ENCODE peak calls at places on chromosomes 12 and 14, in eight cellular contexts. One of them, this sample, is unnamed.
A peak's percentile ranks its signal among the peaks of the same experiment; 100 is the strongest.

GRCh38 chr14:86646688-86647687 is 1117.0 kb downstream of the FLRT2 start:
- DNase-seq in RWPE1: no peak
- DNase-seq in A673: peak; percentile 23
- DNase-seq in body of pancreas: no peak
- DNase-seq in tibial artery: no peak
- DNase-seq in upper lobe of left lung: no peak
- DNase-seq in hepatocyte: no peak
- DNase-seq in breast epithelium: no peak
- DNase-seq in this sample: no peak

GRCh38 chr12:42679402-42679801 is 89.9 kb upstream of the PRICKLE1 start:
- DNase-seq in A673: no peak
- DNase-seq in body of pancreas: no peak
- DNase-seq in breast epithelium: no peak
- DNase-seq in upper lobe of left lung: no peak
- DNase-seq in tibial artery: no peak
- DNase-seq in RWPE1: no peak
- DNase-seq in hepatocyte: peak; percentile 19
- DNase-seq in this sample: no peak

GRCh38 chr12:51139292-51139844 is 33.6 kb downstream of the TFCP2 start:
- DNase-seq in upper lobe of left lung: no peak
- DNase-seq in breast epithelium: no peak
- DNase-seq in hepatocyte: no peak
- DNase-seq in A673: no peak
- DNase-seq in body of pancreas: no peak
- DNase-seq in RWPE1: no peak
- DNase-seq in tibial artery: no peak
- DNase-seq in this sample: no peak

GRCh38 chr14:54881761-54882401 is 20.7 kb downstream of the GCH1 start:
- DNase-seq in breast epithelium: no peak
- DNase-seq in A673: no peak
- DNase-seq in RWPE1: peak; percentile 39
- DNase-seq in tibial artery: no peak
- DNase-seq in upper lobe of left lung: no peak
- DNase-seq in body of pancreas: no peak
- DNase-seq in hepatocyte: no peak
- DNase-seq in this sample: no peak

GRCh38 chr14:101250336-101250947 is 310.9 kb upstream of the DIO3 start:
- DNase-seq in upper lobe of left lung: peak; percentile 50
- DNase-seq in breast epithelium: no peak
- DNase-seq in body of pancreas: no peak
- DNase-seq in tibial artery: no peak
- DNase-seq in hepatocyte: no peak
- DNase-seq in RWPE1: no peak
- DNase-seq in A673: no peak
- DNase-seq in this sample: no peak

GRCh38 chr12:91931110-91931509 is 214.5 kb downstream of the BTG1 start:
- DNase-seq in body of pancreas: peak; percentile 76
- DNase-seq in breast epithelium: no peak
- DNase-seq in A673: no peak
- DNase-seq in hepatocyte: peak; percentile 8
- DNase-seq in upper lobe of left lung: no peak
- DNase-seq in RWPE1: peak; percentile 34
- DNase-seq in tibial artery: peak; percentile 31
- DNase-seq in this sample: no peak

GRCh38 chr14:70698288-70698687 is 56.6 kb downstream of the TTC9 start:
- DNase-seq in body of pancreas: no peak
- DNase-seq in upper lobe of left lung: no peak
- DNase-seq in tibial artery: no peak
- DNase-seq in RWPE1: peak; percentile 59
- DNase-seq in A673: no peak
- DNase-seq in breast epithelium: no peak
- DNase-seq in hepatocyte: peak; percentile 41
- DNase-seq in this sample: no peak

GRCh38 chr12:29782821-29783772 is 645 bp downstream of the TMTC1 start:
- DNase-seq in hepatocyte: peak; percentile 44
- DNase-seq in upper lobe of left lung: peak; percentile 89
- DNase-seq in RWPE1: peak; percentile 1
- DNase-seq in tibial artery: peak; percentile 32
- DNase-seq in A673: peak; percentile 25
- DNase-seq in body of pancreas: peak; percentile 20
- DNase-seq in breast epithelium: peak; percentile 53
- DNase-seq in this sample: no peak

GRCh38 chr14:54360667-54361066 is 36.1 kb upstream of the CDKN3 start:
- DNase-seq in body of pancreas: no peak
- DNase-seq in tibial artery: no peak
- DNase-seq in RWPE1: no peak
- DNase-seq in breast epithelium: no peak
- DNase-seq in A673: no peak
- DNase-seq in hepatocyte: no peak
- DNase-seq in upper lobe of left lung: no peak
- DNase-seq in this sample: no peak

GRCh38 chr14:38342803-38343202 is 86.9 kb upstream of the CLEC14A start:
- DNase-seq in tibial artery: no peak
- DNase-seq in upper lobe of left lung: no peak
- DNase-seq in breast epithelium: no peak
- DNase-seq in A673: no peak
- DNase-seq in hepatocyte: no peak
- DNase-seq in RWPE1: no peak
- DNase-seq in body of pancreas: no peak
- DNase-seq in this sample: no peak

GRCh38 chr14:60974070-60974469 is 6.8 kb downstream of the TRMT5 start:
- DNase-seq in tibial artery: no peak
- DNase-seq in breast epithelium: no peak
- DNase-seq in hepatocyte: no peak
- DNase-seq in upper lobe of left lung: no peak
- DNase-seq in RWPE1: no peak
- DNase-seq in A673: no peak
- DNase-seq in body of pancreas: no peak
- DNase-seq in this sample: no peak

GRCh38 chr14:99996951-99997571 is 68.2 kb upstream of the EVL start:
- DNase-seq in tibial artery: no peak
- DNase-seq in hepatocyte: no peak
- DNase-seq in breast epithelium: no peak
- DNase-seq in RWPE1: peak; percentile 51
- DNase-seq in body of pancreas: no peak
- DNase-seq in A673: no peak
- DNase-seq in upper lobe of left lung: no peak
- DNase-seq in this sample: no peak

GRCh38 chr12:100820314-100820713 is 25.7 kb downstream of the ANO4 start:
- DNase-seq in breast epithelium: no peak
- DNase-seq in A673: no peak
- DNase-seq in RWPE1: no peak
- DNase-seq in hepatocyte: no peak
- DNase-seq in tibial artery: no peak
- DNase-seq in body of pancreas: no peak
- DNase-seq in upper lobe of left lung: no peak
- DNase-seq in this sample: no peak

GRCh38 chr12:111192657-111193056 is 176.2 kb downstream of the PHETA1 start:
- DNase-seq in A673: no peak
- DNase-seq in body of pancreas: no peak
- DNase-seq in breast epithelium: no peak
- DNase-seq in hepatocyte: no peak
- DNase-seq in upper lobe of left lung: no peak
- DNase-seq in RWPE1: no peak
- DNase-seq in tibial artery: no peak
- DNase-seq in this sample: no peak

GRCh38 chr12:18457362-18457761 is 196.0 kb downstream of the PIK3C2G start:
- DNase-seq in RWPE1: no peak
- DNase-seq in upper lobe of left lung: no peak
- DNase-seq in hepatocyte: no peak
- DNase-seq in body of pancreas: no peak
- DNase-seq in tibial artery: no peak
- DNase-seq in breast epithelium: no peak
- DNase-seq in A673: no peak
- DNase-seq in this sample: no peak

GRCh38 chr12:49198431-49199155 is 9.7 kb upstream of the TUBA1A start:
- DNase-seq in body of pancreas: no peak
- DNase-seq in hepatocyte: no peak
- DNase-seq in breast epithelium: no peak
- DNase-seq in upper lobe of left lung: no peak
- DNase-seq in tibial artery: no peak
- DNase-seq in RWPE1: peak; percentile 57
- DNase-seq in A673: peak; percentile 34
- DNase-seq in this sample: no peak

GRCh38 chr12:4191642-4192041 is 81.9 kb upstream of the CCND2 start:
- DNase-seq in upper lobe of left lung: no peak
- DNase-seq in A673: no peak
- DNase-seq in breast epithelium: no peak
- DNase-seq in hepatocyte: no peak
- DNase-seq in tibial artery: no peak
- DNase-seq in body of pancreas: no peak
- DNase-seq in RWPE1: no peak
- DNase-seq in this sample: no peak

GRCh38 chr12:11823043-11823442 is 173.6 kb downstream of the ETV6 start:
- DNase-seq in body of pancreas: no peak
- DNase-seq in hepatocyte: no peak
- DNase-seq in breast epithelium: no peak
- DNase-seq in tibial artery: no peak
- DNase-seq in upper lobe of left lung: no peak
- DNase-seq in RWPE1: no peak
- DNase-seq in A673: no peak
- DNase-seq in this sample: no peak

GRCh38 chr14:24734917-24735500 is 101.0 kb upstream of the GZMB start:
- DNase-seq in upper lobe of left lung: no peak
- DNase-seq in breast epithelium: no peak
- DNase-seq in body of pancreas: peak; percentile 56
- DNase-seq in hepatocyte: peak; percentile 87
- DNase-seq in A673: peak; percentile 83
- DNase-seq in RWPE1: no peak
- DNase-seq in tibial artery: peak; percentile 37
- DNase-seq in this sample: no peak
- TF ChIP-seq CTCF in upper lobe of left lung: peak; percentile 72
- TF ChIP-seq CTCF in breast epithelium: peak; percentile 51
- TF ChIP-seq CTCF in body of pancreas: peak; percentile 83
- TF ChIP-seq CTCF in hepatocyte: peak; percentile 82
- TF ChIP-seq CTCF in A673: peak; percentile 87
- TF ChIP-seq CTCF in RWPE1: peak; percentile 65
- TF ChIP-seq CTCF in tibial artery: peak; percentile 43
- TF ChIP-seq CTCF in this sample: peak; percentile 26

GRCh38 chr14:103733651-103734050 is 18.0 kb downstream of the ZFYVE21 start:
- DNase-seq in tibial artery: peak; percentile 19
- DNase-seq in breast epithelium: no peak
- DNase-seq in RWPE1: no peak
- DNase-seq in body of pancreas: no peak
- DNase-seq in A673: no peak
- DNase-seq in hepatocyte: no peak
- DNase-seq in upper lobe of left lung: no peak
- DNase-seq in this sample: no peak
- H3K27ac ChIP-seq in tibial artery: peak overlapping the region; percentile 83
- H3K27ac ChIP-seq in breast epithelium: no peak overlapping the region
- H3K27ac ChIP-seq in RWPE1: peak overlapping the region; percentile 49
- H3K27ac ChIP-seq in body of pancreas: no peak overlapping the region
- H3K27ac ChIP-seq in A673: no peak overlapping the region
- H3K27ac ChIP-seq in hepatocyte: peak overlapping the region; percentile 35
- H3K27ac ChIP-seq in upper lobe of left lung: no peak overlapping the region
- H3K27ac ChIP-seq in this sample: no peak overlapping the region

DNA sequence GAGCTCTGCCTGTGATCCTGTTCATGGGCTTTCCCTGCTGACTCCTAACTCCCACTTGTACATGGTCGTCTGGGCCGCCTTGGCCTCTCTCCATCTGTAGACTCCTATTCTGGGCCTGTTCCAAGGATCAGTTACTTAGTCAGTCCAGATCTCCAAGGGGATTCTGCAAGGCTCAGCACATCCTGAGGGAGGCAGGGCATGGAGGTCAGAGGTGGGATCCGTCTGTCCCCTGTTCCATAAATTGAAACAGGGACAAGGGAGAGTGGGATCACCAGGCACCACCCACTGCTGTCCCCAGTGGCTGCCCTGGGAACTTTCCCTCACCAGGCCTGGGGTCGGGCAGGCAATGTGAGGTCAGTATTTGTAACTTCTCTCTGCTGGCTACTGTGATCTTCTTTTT is 43.5 kb downstream of the KCTD10 start:
- DNase-seq in breast epithelium: no peak
- DNase-seq in upper lobe of left lung: no peak
- DNase-seq in RWPE1: no peak
- DNase-seq in hepatocyte: no peak
- DNase-seq in A673: no peak
- DNase-seq in body of pancreas: no peak
- DNase-seq in tibial artery: no peak
- DNase-seq in this sample: no peak
- TF ChIP-seq CTCF in breast epithelium: no peak
- TF ChIP-seq CTCF in upper lobe of left lung: peak; percentile 37
- TF ChIP-seq CTCF in RWPE1: no peak
- TF ChIP-seq CTCF in hepatocyte: peak; percentile 7
- TF ChIP-seq CTCF in A673: peak; percentile 40
- TF ChIP-seq CTCF in body of pancreas: no peak
- TF ChIP-seq CTCF in tibial artery: no peak
- TF ChIP-seq CTCF in this sample: peak; percentile 36

GRCh38 chr12:57234571-57235011 is 5.1 kb downstream of the SHMT2 start:
- DNase-seq in upper lobe of left lung: no peak
- DNase-seq in A673: no peak
- DNase-seq in hepatocyte: no peak
- DNase-seq in RWPE1: no peak
- DNase-seq in breast epithelium: no peak
- DNase-seq in body of pancreas: no peak
- DNase-seq in tibial artery: no peak
- DNase-seq in this sample: no peak
- H3K27ac ChIP-seq in upper lobe of left lung: no peak overlapping the region
- H3K27ac ChIP-seq in A673: peak overlapping the region; percentile 32
- H3K27ac ChIP-seq in hepatocyte: no peak overlapping the region
- H3K27ac ChIP-seq in RWPE1: peak overlapping the region; percentile 57
- H3K27ac ChIP-seq in breast epithelium: no peak overlapping the region
- H3K27ac ChIP-seq in body of pancreas: no peak overlapping the region
- H3K27ac ChIP-seq in tibial artery: peak overlapping the region; percentile 90
- H3K27ac ChIP-seq in this sample: peak overlapping the region; percentile 67

This sample was measured in thoracic aorta.